ENCODE peak calls at places on chromosomes 7 and 10, in seven cellular contexts. W is cardiac muscle cell, X is Peyer's patch, N is psoas muscle, G is ovary, B is body of pancreas, D is heart right ventricle. R is an unnamed sample.

GRCh38 chr10:71005337-71006305 is 117.3 kb upstream of the PCBD1 start:
- DNase-seq in X (no peak), D (peak; percentile 25), G (no peak), B (no peak), N (no peak), W (no peak), R (no peak)

GRCh38 chr10:69730251-69731156 is 71.2 kb upstream of the COL13A1 start:
- DNase-seq in G (no peak), X (no peak), D (peak; percentile 71), N (peak; percentile 44), W (peak; percentile 32), B (no peak), R (no peak)

GRCh38 chr10:94194256-94194655 is 168.5 kb downstream of the NOC3L start:
- DNase-seq in N (no peak), W (peak; percentile 42), B (no peak), X (no peak), G (no peak), D (no peak), R (no peak)

GRCh38 chr7:148303295-148304013 is 287.1 kb upstream of the C7orf33 start:
- DNase-seq in N (peak; percentile 76), B (peak; percentile 46), W (peak; percentile 84), G (peak; percentile 64), D (peak; percentile 73), X (peak; percentile 53), R (no peak)

GRCh38 chr10:132669208-132669861 is 116.6 kb downstream of the NKX6-2 start:
- DNase-seq in D (no peak), G (no peak), N (no peak), W (no peak), B (peak; percentile 10), X (no peak), R (no peak)

GRCh38 chr7:41241641-41242040 is 461.2 kb downstream of the INHBA start:
- DNase-seq in D (no peak), N (no peak), X (no peak), W (no peak), G (no peak), B (no peak), R (no peak)

GRCh38 chr7:25624001-25624400 is 395.7 kb upstream of the NPVF start:
- DNase-seq in X (no peak), G (no peak), N (no peak), W (no peak), B (no peak), D (no peak), R (no peak)

GRCh38 chr10:71191019-71191418 is 21.4 kb upstream of the UNC5B start:
- DNase-seq in W (no peak), N (no peak), B (no peak), D (no peak), X (no peak), G (no peak), R (no peak)

GRCh38 chr7:33111614-33112013 is 2.4 kb upstream of the RP9 start:
- DNase-seq in W (no peak), D (no peak), X (no peak), G (no peak), N (no peak), B (no peak), R (no peak)

GRCh38 chr7:48964074-48964473 is 39.7 kb downstream of the CDC14C start:
- DNase-seq in X (no peak), W (peak; percentile 68), N (no peak), D (no peak), G (no peak), B (no peak), R (no peak)

GRCh38 chr10:115092555-115093285 is 445 bp upstream of the ATRNL1 start:
- DNase-seq in X (peak; percentile 58), N (peak; percentile 29), D (peak; percentile 17), W (peak; percentile 58), B (peak; percentile 16), G (peak; percentile 75), R (peak; percentile 63)

GRCh38 chr7:111068618-111069017 is 22.3 kb upstream of the LRRN3 start:
- DNase-seq in D (no peak), W (no peak), B (no peak), N (no peak), X (no peak), G (no peak), R (no peak)

GRCh38 chr7:57417736-57418135 is 32.2 kb upstream of the ZNF716 start:
- DNase-seq in D (no peak), W (no peak), X (no peak), N (no peak), B (no peak), G (no peak), R (no peak)

GRCh38 chr10:106608101-106608500 is 556.4 kb downstream of the SORCS1 start:
- DNase-seq in X (no peak), W (peak; percentile 60), B (no peak), D (no peak), N (no peak), G (no peak), R (no peak)

GRCh38 chr7:20021834-20022233 is 195.3 kb downstream of the MACC1 start:
- DNase-seq in N (no peak), X (no peak), G (no peak), B (no peak), D (no peak), W (no peak), R (no peak)

GRCh38 chr10:125672884-125673283 is 10.1 kb downstream of the TEX36 start:
- DNase-seq in N (no peak), X (no peak), W (no peak), G (no peak), D (no peak), B (no peak), R (no peak)

GRCh38 chr10:75111906-75112703 is 649 bp downstream of the SAMD8 start:
- DNase-seq in N (peak; percentile 42), X (peak; percentile 44), D (peak; percentile 49), G (peak; percentile 66), W (peak; percentile 64), B (peak; percentile 62), R (peak; percentile 69)

GRCh38 chr10:99540339-99540672 is 7.6 kb downstream of the NKX2-3 start:
- DNase-seq in B (no peak), X (no peak), G (no peak), W (no peak), D (no peak), N (no peak), R (no peak)
- H3K4me3 ChIP-seq in B (no peak overlapping the region), X (peak overlapping the region; percentile 48), G (no peak overlapping the region), W (peak overlapping the region; percentile 6), D (no peak overlapping the region), N (peak overlapping the region; percentile 44), R (no peak overlapping the region)

GRCh38 chr7:92135490-92135889 is 1.2 kb upstream of the CYP51A1 start:
- DNase-seq in B (peak; percentile 14), W (peak; percentile 73), X (no peak), G (no peak), N (no peak), D (no peak), R (no peak)
- H3K4me3 ChIP-seq in B (peak overlapping the region; percentile 69), W (peak overlapping the region; percentile 66), X (peak overlapping the region; percentile 91), G (peak overlapping the region; percentile 67), N (peak overlapping the region; percentile 95), D (peak overlapping the region; percentile 81), R (peak overlapping the region; percentile 69)

GRCh38 chr7:152382244-152382643 is 53.6 kb downstream of the KMT2C start:
- DNase-seq in B (no peak), X (no peak), D (no peak), N (no peak), W (no peak), G (no peak), R (no peak)

GRCh38 chr7:152383341-152384234 is 52.2 kb downstream of the KMT2C start:
- DNase-seq in G (no peak), W (peak; percentile 88), B (no peak), X (no peak), D (no peak), N (no peak), R (no peak)
- H3K4me3 ChIP-seq in G (no peak overlapping the region), W (no peak overlapping the region), B (no peak overlapping the region), X (no peak overlapping the region), D (no peak overlapping the region), N (no peak overlapping the region), R (no peak overlapping the region)

DNA sequence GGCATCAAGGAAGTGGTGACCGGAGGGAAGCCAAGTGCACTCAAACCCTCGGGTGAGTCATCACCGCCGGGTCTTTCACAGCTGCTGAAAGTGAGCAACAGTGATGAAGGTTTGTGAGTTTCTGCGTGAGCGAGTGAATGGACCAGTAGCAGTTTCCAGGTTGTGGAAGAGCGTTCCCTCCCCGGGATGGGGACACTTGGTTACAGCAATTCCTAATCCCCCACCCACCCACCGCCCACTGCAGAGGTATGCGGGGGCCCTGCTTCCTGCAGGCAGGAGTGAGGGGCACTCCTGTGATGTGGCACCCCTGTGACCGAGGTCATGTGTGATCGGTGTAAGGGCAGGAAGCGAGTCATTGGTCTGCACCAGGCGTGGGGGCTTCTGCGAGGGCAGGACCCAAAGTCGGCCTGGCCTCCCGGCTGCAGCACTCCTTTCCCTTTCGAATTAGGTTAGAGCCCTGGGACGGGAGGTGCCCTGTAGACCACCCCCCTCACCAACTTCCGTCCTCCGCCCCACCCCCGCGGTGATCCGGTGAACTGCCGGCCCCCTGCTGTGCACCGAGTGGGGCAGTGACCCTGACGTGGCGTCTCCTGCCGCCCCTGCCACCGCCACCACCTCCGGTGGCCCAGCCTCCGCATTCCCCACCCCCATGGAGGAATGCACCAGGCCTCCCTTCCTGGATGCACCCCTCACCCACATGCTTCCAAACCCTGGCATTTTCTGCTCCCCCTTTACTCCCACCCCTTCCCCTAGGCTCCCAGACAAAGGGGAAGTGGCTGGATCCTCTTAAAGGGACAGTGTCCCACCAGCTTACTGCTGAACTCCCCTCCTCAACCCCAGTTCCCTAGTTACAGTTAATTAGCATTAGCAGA is 10.9 kb downstream of the LIMK1 start:
- DNase-seq in D (peak; percentile 66), G (peak; percentile 72), B (peak; percentile 66), W (peak; percentile 88), X (peak; percentile 74), N (peak; percentile 86), R (peak; percentile 54)
- H3K4me3 ChIP-seq in D (peak overlapping the region; percentile 46), G (peak overlapping the region; percentile 31), B (peak overlapping the region; percentile 7), W (peak overlapping the region; percentile 17), X (peak overlapping the region; percentile 55), N (peak overlapping the region; percentile 55), R (peak overlapping the region; percentile 42)

GRCh38 chr7:70915067-70915466 is 216.9 kb upstream of the GALNT17 start:
- DNase-seq in X (no peak), W (no peak), D (no peak), N (no peak), G (no peak), B (no peak), R (no peak)
- H3K4me3 ChIP-seq in X (no peak overlapping the region), W (no peak overlapping the region), D (no peak overlapping the region), N (no peak overlapping the region), G (no peak overlapping the region), B (no peak overlapping the region), R (no peak overlapping the region)

GRCh38 chr7:113504691-113505090 is 386.3 kb upstream of the SMIM30 start:
- DNase-seq in W (no peak), B (no peak), N (no peak), D (no peak), X (no peak), G (no peak), R (no peak)

GRCh38 chr7:113504142-113504541 is 385.8 kb upstream of the SMIM30 start:
- DNase-seq in N (no peak), B (no peak), X (no peak), D (no peak), W (no peak), G (no peak), R (no peak)
- H3K4me3 ChIP-seq in N (peak overlapping the region; percentile 41), B (no peak overlapping the region), X (no peak overlapping the region), D (no peak overlapping the region), W (no peak overlapping the region), G (no peak overlapping the region), R (no peak overlapping the region)

GRCh38 chr7:54931532-54931931 is 87.3 kb upstream of the EGFR start:
- DNase-seq in B (no peak), G (no peak), N (no peak), D (no peak), W (no peak), X (no peak), R (no peak)

GRCh38 chr7:54933610-54934009 is 85.2 kb upstream of the EGFR start:
- DNase-seq in D (no peak), B (no peak), N (no peak), W (no peak), G (no peak), X (no peak), R (no peak)

GRCh38 chr7:54932818-54933543 is 85.8 kb upstream of the EGFR start:
- DNase-seq in G (peak; percentile 79), D (peak; percentile 65), W (peak; percentile 83), N (peak; percentile 67), B (peak; percentile 81), X (no peak), R (peak; percentile 52)
- H3K4me3 ChIP-seq in G (peak overlapping the region; percentile 42), D (peak overlapping the region; percentile 36), W (peak overlapping the region; percentile 15), N (peak overlapping the region; percentile 64), B (peak overlapping the region; percentile 20), X (peak overlapping the region; percentile 55), R (peak overlapping the region; percentile 39)

R was measured in neuronal stem cell.